ENCODE peak calls at places on chromosomes 16 and 17, in six cellular contexts. E is NCI-H1092 treated with DMSO at 0.1 percent for 48 hours, H is H9, V is NCI-H2081, Z is SJSA1, D is head of caudate nucleus. Q is an unnamed sample.

GRCh38 chr16:4320030-4320429 is 4.2 kb downstream of the GLIS2 start:
- DNase-seq in E (no peak), H (no peak), V (no peak), Z (no peak), D (no peak), Q (no peak)

GRCh38 chr17:5485270-5486205 is at the start of gene DERL2:
- DNase-seq in E (no peak), H (no peak), V (peak; percentile 32), Z (no peak), D (no peak), Q (no peak)

GRCh38 chr17:83034525-83034924 is 44.9 kb upstream of the METRNL start:
- DNase-seq in E (no peak), H (no peak), V (no peak), Z (no peak), D (no peak), Q (no peak)

GRCh38 chr16:18811925-18812324 is 10.6 kb upstream of the ARL6IP1 start:
- DNase-seq in E (no peak), H (no peak), V (no peak), Z (no peak), D (no peak), Q (no peak)

GRCh38 chr16:3857189-3858013 is 23.1 kb downstream of the CREBBP start:
- DNase-seq in E (no peak), H (no peak), V (no peak), Z (no peak), D (no peak), Q (no peak)

GRCh38 chr16:56349086-56349415 is 76.3 kb downstream of the AMFR start:
- DNase-seq in E (no peak), H (no peak), V (no peak), Z (no peak), D (no peak), Q (no peak)

GRCh38 chr17:55233840-55234239 is 30.9 kb upstream of the HLF start:
- DNase-seq in E (no peak), H (no peak), V (no peak), Z (no peak), D (no peak), Q (no peak)

GRCh38 chr17:235831-236640 is 54.6 kb upstream of the DOC2B start:
- DNase-seq in E (no peak), H (no peak), V (no peak), Z (no peak), D (no peak), Q (no peak)

GRCh38 chr17:79923974-79924638 is 84.9 kb upstream of the CBX4 start:
- DNase-seq in E (no peak), H (peak; percentile 94), V (no peak), Z (peak; percentile 39), D (peak; percentile 43), Q (no peak)

GRCh38 chr17:78609198-78609597 is 32.0 kb upstream of the DNAH17 start:
- DNase-seq in E (no peak), H (no peak), V (no peak), Z (no peak), D (peak; percentile 23), Q (no peak)

GRCh38 chr17:73644145-73645049 is at the start of gene SDK2:
- DNase-seq in E (peak; percentile 36), H (no peak), V (peak; percentile 66), Z (no peak), D (no peak), Q (no peak)

Q was measured in activated gamma-delta T cell treated with anti-CD3 and anti-CD28 coated beads, Interleukin-2, amount 50 U/mL, for 16 hours.